ENCODE peak calls at places on chromosomes 7 and 10, in four cellular contexts. G is K562, Q is WTC11, D is HepG2. Z is an unnamed sample.

GRCh38 chr10:76338187-76338586 is 906.8 kb downstream of the LRMDA start:
- DNase-seq in Q (no peak), D (no peak), G (no peak), Z (no peak)

GRCh38 chr10:119542990-119543813 is 683 bp upstream of the RGS10 start:
- DNase-seq in Q (peak), G (peak), D (peak), Z (peak)

GRCh38 chr7:28458732-28459131 is 46.4 kb downstream of the CREB5 start:
- DNase-seq in G (peak), Q (no peak), D (no peak), Z (no peak)

GRCh38 chr7:28853150-28853549 is 105.0 kb downstream of the TRIL start:
- DNase-seq in G (no peak), Q (no peak), D (no peak), Z (no peak)

GRCh38 chr7:158123214-158123613 is 464.4 kb downstream of the PTPRN2 start:
- DNase-seq in G (no peak), Q (no peak), D (no peak), Z (no peak)

GRCh38 chr7:130294314-130294713 is 1.4 kb downstream of the CPA4 start:
- DNase-seq in Q (no peak), D (no peak), G (no peak), Z (no peak)

GRCh38 chr10:99667108-99667751 is 7.9 kb downstream of the ENTPD7 start:
- DNase-seq in D (no peak), G (peak), Q (no peak), Z (peak)

GRCh38 chr7:67758551-67758950 is 761.9 kb downstream of the TYW1 start:
- DNase-seq in G (no peak), Q (no peak), D (no peak), Z (no peak)

GRCh38 chr7:1987591-1988532 is 244.9 kb downstream of the MAD1L1 start:
- DNase-seq in Q (no peak), D (no peak), G (no peak), Z (no peak)

GRCh38 chr10:79296431-79296830 is 50.8 kb upstream of the PPIF start:
- DNase-seq in G (no peak), Q (no peak), D (no peak), Z (no peak)

GRCh38 chr10:22372922-22373321 is 27.6 kb downstream of the SPAG6 start:
- DNase-seq in D (no peak), Q (no peak), G (no peak), Z (no peak)

GRCh38 chr7:95545007-95545615 is 51.2 kb downstream of the PDK4 start:
- DNase-seq in D (peak), G (no peak), Q (no peak), Z (no peak)

GRCh38 chr7:118110178-118110577 is 73.8 kb upstream of the LSM8 start:
- DNase-seq in D (no peak), G (no peak), Q (no peak), Z (no peak)

GRCh38 chr7:127957886-127958285 is 73.4 kb downstream of the LRRC4 start:
- DNase-seq in Q (no peak), G (no peak), D (no peak), Z (no peak)

GRCh38 chr7:47447621-47448349 is 134.1 kb downstream of the TNS3 start:
- DNase-seq in D (no peak), G (no peak), Q (no peak), Z (no peak)

GRCh38 chr7:140330128-140330527 is 68.2 kb downstream of the SLC37A3 start:
- DNase-seq in G (no peak), Q (no peak), D (no peak), Z (no peak)

GRCh38 chr7:66497346-66497745 is 131.3 kb upstream of the KCTD7 start:
- DNase-seq in G (no peak), D (no peak), Q (no peak), Z (no peak)

GRCh38 chr7:133339772-133340171 is 86.9 kb downstream of the EXOC4 start:
- DNase-seq in G (no peak), Q (no peak), D (no peak), Z (no peak)

GRCh38 chr7:92973964-92974363 is 137.6 kb upstream of the CDK6 start:
- DNase-seq in Q (no peak), D (no peak), G (no peak), Z (no peak)

GRCh38 chr7:93179173-93179572 is 31.0 kb upstream of the SAMD9L start:
- DNase-seq in D (no peak), G (no peak), Q (no peak), Z (no peak)

GRCh38 chr10:120415709-120416330 is 41.2 kb upstream of the PLPP4 start:
- DNase-seq in Q (no peak), D (no peak), G (no peak), Z (no peak)

GRCh38 chr7:4083513-4083912 is 598.6 kb upstream of the FOXK1 start:
- DNase-seq in G (no peak), Q (no peak), D (no peak), Z (no peak)

GRCh38 chr10:51802030-51802429 is 102.6 kb upstream of the CSTF2T start:
- DNase-seq in G (no peak), D (no peak), Q (no peak), Z (no peak)

GRCh38 chr10:22486431-22486830 is 141.1 kb downstream of the SPAG6 start:
- DNase-seq in G (no peak), D (no peak), Q (no peak), Z (no peak)

GRCh38 chr7:155154586-155154985 is 84.5 kb downstream of the HTR5A start:
- DNase-seq in G (no peak), Q (no peak), D (no peak), Z (no peak)

GRCh38 chr7:6155596-6155995 is 116.8 kb downstream of the CYTH3 start:
- DNase-seq in D (no peak), G (no peak), Q (no peak), Z (no peak)

GRCh38 chr7:105497016-105497415 is 25.1 kb downstream of the PUS7 start:
- DNase-seq in D (no peak), G (no peak), Q (no peak), Z (no peak)

GRCh38 chr7:82175319-82175718 is 268.3 kb downstream of the CACNA2D1 start:
- DNase-seq in D (no peak), G (no peak), Q (no peak), Z (no peak)

GRCh38 chr7:150404172-150404784 is 25.1 kb downstream of the ZNF775 start:
- DNase-seq in Q (peak), G (no peak), D (no peak), Z (no peak)

GRCh38 chr10:123553810-123554430 is 112.2 kb upstream of the GPR26 start:
- DNase-seq in D (no peak), G (no peak), Q (no peak), Z (no peak)

GRCh38 chr10:100881552-100882250 is 31.1 kb upstream of the SLF2 start:
- DNase-seq in Q (no peak), G (no peak), D (no peak), Z (no peak)

GRCh38 chr7:149529136-149529718 is 31.6 kb upstream of the ZNF746 start:
- DNase-seq in D (no peak), Q (no peak), G (no peak), Z (no peak)

GRCh38 chr10:14173391-14173705 is 157.4 kb downstream of the FRMD4A start:
- DNase-seq in Q (no peak), D (no peak), G (no peak), Z (no peak)

GRCh38 chr10:69515699-69516547 is 57.3 kb downstream of the NEUROG3 start:
- DNase-seq in G (peak), Q (peak), D (peak), Z (peak)

GRCh38 chr7:153396475-153396874 is 636.9 kb downstream of the ACTR3B start:
- DNase-seq in Q (no peak), D (no peak), G (no peak), Z (no peak)

GRCh38 chr7:137994091-137994688 is 7.7 kb downstream of the CREB3L2 start:
- DNase-seq in Q (no peak), D (no peak), G (no peak), Z (no peak)

GRCh38 chr10:35449944-35450343 is 113.6 kb downstream of the CCNY start:
- DNase-seq in D (no peak), G (no peak), Q (no peak), Z (no peak)

GRCh38 chr7:104230606-104231005 is 22.8 kb upstream of the ORC5 start:
- DNase-seq in D (no peak), Q (no peak), G (no peak), Z (peak)

DNA sequence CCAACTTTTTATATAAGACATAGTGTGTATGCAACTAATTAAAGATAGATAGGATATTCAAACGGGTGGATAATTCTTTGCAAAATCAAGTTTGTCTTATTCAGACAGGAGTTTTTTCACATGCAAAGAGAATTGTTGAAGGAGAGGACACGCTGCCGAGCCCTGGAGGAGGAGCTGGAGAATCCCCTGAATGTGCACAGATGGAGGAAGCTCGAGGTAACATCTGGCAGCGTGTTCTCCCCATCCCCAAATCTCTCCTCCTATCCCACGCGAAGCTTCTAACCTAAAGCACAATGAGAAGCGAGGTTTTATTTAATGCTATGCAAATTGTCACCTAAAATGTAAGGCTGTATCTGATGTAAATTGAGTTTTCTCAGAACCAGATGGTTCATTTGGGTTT is 50.0 kb downstream of the CFAP58 start:
- DNase-seq in G (no peak), D (no peak), Q (no peak), Z (no peak)
- TF ChIP-seq FOXJ3 in G (no peak), D (no peak), Q (no peak), Z (no peak)

GRCh38 chr7:131557521-131558385 is 1.3 kb upstream of the PODXL start:
- DNase-seq in Q (peak), D (no peak), G (no peak), Z (peak)
- TF ChIP-seq FOXJ3 in Q (no peak), D (no peak), G (no peak), Z (no peak)

GRCh38 chr7:33743594-33743993 is 161.7 kb upstream of the BMPER start:
- DNase-seq in Q (no peak), D (no peak), G (no peak), Z (no peak)
- TF ChIP-seq FOXJ3 in Q (no peak), D (no peak), G (no peak), Z (no peak)

GRCh38 chr10:96833220-96834001 is 1.3 kb downstream of the LCOR start:
- DNase-seq in Q (peak), G (no peak), D (peak), Z (peak)
- TF ChIP-seq FOXJ3 in Q (no peak), G (no peak), D (no peak), Z (no peak)

Z was measured in SK-N-SH.